ENCODE peak calls at places on chromosomes 16 and 17, in ten cellular contexts. One of them, this sample, is unnamed.

GRCh38 chr16:87576191-87576590 is 26.1 kb upstream of the JPH3 start:
- DNase-seq in dorsolateral prefrontal cortex: no peak
- DNase-seq in NCI-H748 treated with DMSO at 0.1 percent for 48 hours: no peak
- DNase-seq in mucosa of descending colon: no peak
- DNase-seq in posterior cingulate gyrus: no peak
- DNase-seq in hepatic stellate cell: no peak
- DNase-seq in C1 segment of cervical spinal cord: no peak
- DNase-seq in EH: no peak
- DNase-seq in AG09309: no peak
- DNase-seq in GOT3: no peak
- DNase-seq in this sample: no peak

GRCh38 chr17:72952220-72952619 is 140.3 kb downstream of the SLC39A11 start:
- DNase-seq in dorsolateral prefrontal cortex: peak; percentile 18
- DNase-seq in NCI-H748 treated with DMSO at 0.1 percent for 48 hours: no peak
- DNase-seq in mucosa of descending colon: no peak
- DNase-seq in posterior cingulate gyrus: no peak
- DNase-seq in hepatic stellate cell: no peak
- DNase-seq in C1 segment of cervical spinal cord: no peak
- DNase-seq in EH: no peak
- DNase-seq in AG09309: no peak
- DNase-seq in GOT3: no peak
- DNase-seq in this sample: no peak

GRCh38 chr16:13390093-13390985 is 488.9 kb downstream of the SHISA9 start:
- DNase-seq in dorsolateral prefrontal cortex: no peak
- DNase-seq in NCI-H748 treated with DMSO at 0.1 percent for 48 hours: no peak
- DNase-seq in mucosa of descending colon: no peak
- DNase-seq in posterior cingulate gyrus: no peak
- DNase-seq in hepatic stellate cell: no peak
- DNase-seq in C1 segment of cervical spinal cord: no peak
- DNase-seq in EH: no peak
- DNase-seq in AG09309: no peak
- DNase-seq in GOT3: no peak
- DNase-seq in this sample: no peak

GRCh38 chr17:81412490-81413093 is 17.3 kb downstream of the BAHCC1 start:
- DNase-seq in dorsolateral prefrontal cortex: no peak
- DNase-seq in NCI-H748 treated with DMSO at 0.1 percent for 48 hours: no peak
- DNase-seq in mucosa of descending colon: no peak
- DNase-seq in posterior cingulate gyrus: no peak
- DNase-seq in hepatic stellate cell: no peak
- DNase-seq in C1 segment of cervical spinal cord: no peak
- DNase-seq in EH: no peak
- DNase-seq in AG09309: no peak
- DNase-seq in GOT3: no peak
- DNase-seq in this sample: no peak

GRCh38 chr16:83689385-83689831 is 118.4 kb upstream of the HSBP1 start:
- DNase-seq in dorsolateral prefrontal cortex: no peak
- DNase-seq in NCI-H748 treated with DMSO at 0.1 percent for 48 hours: no peak
- DNase-seq in mucosa of descending colon: no peak
- DNase-seq in posterior cingulate gyrus: no peak
- DNase-seq in hepatic stellate cell: peak; percentile 66
- DNase-seq in C1 segment of cervical spinal cord: no peak
- DNase-seq in EH: peak; percentile 98
- DNase-seq in AG09309: peak; percentile 97
- DNase-seq in GOT3: no peak
- DNase-seq in this sample: peak; percentile 85

GRCh38 chr16:66620419-66620775 is 15.9 kb downstream of the CMTM3 start:
- DNase-seq in dorsolateral prefrontal cortex: no peak
- DNase-seq in NCI-H748 treated with DMSO at 0.1 percent for 48 hours: no peak
- DNase-seq in mucosa of descending colon: no peak
- DNase-seq in posterior cingulate gyrus: no peak
- DNase-seq in hepatic stellate cell: no peak
- DNase-seq in C1 segment of cervical spinal cord: no peak
- DNase-seq in EH: no peak
- DNase-seq in AG09309: no peak
- DNase-seq in GOT3: no peak
- DNase-seq in this sample: no peak

GRCh38 chr17:27560668-27561067 is 70.3 kb upstream of the LGALS9 start:
- DNase-seq in dorsolateral prefrontal cortex: no peak
- DNase-seq in NCI-H748 treated with DMSO at 0.1 percent for 48 hours: no peak
- DNase-seq in mucosa of descending colon: peak; percentile 56
- DNase-seq in posterior cingulate gyrus: no peak
- DNase-seq in hepatic stellate cell: no peak
- DNase-seq in C1 segment of cervical spinal cord: no peak
- DNase-seq in EH: no peak
- DNase-seq in AG09309: no peak
- DNase-seq in GOT3: no peak
- DNase-seq in this sample: no peak

GRCh38 chr17:65559802-65560627 is 1.4 kb downstream of the AXIN2 start:
- DNase-seq in dorsolateral prefrontal cortex: no peak
- DNase-seq in NCI-H748 treated with DMSO at 0.1 percent for 48 hours: peak; percentile 20
- DNase-seq in mucosa of descending colon: peak; percentile 39
- DNase-seq in posterior cingulate gyrus: no peak
- DNase-seq in hepatic stellate cell: peak; percentile 49
- DNase-seq in C1 segment of cervical spinal cord: no peak
- DNase-seq in EH: no peak
- DNase-seq in AG09309: no peak
- DNase-seq in GOT3: no peak
- DNase-seq in this sample: no peak

GRCh38 chr16:75550211-75550662 is 5.8 kb downstream of the TMEM231 start:
- DNase-seq in dorsolateral prefrontal cortex: peak; percentile 74
- DNase-seq in NCI-H748 treated with DMSO at 0.1 percent for 48 hours: no peak
- DNase-seq in mucosa of descending colon: peak; percentile 85
- DNase-seq in posterior cingulate gyrus: peak; percentile 35
- DNase-seq in hepatic stellate cell: peak; percentile 27
- DNase-seq in C1 segment of cervical spinal cord: peak; percentile 59
- DNase-seq in EH: peak; percentile 37
- DNase-seq in AG09309: no peak
- DNase-seq in GOT3: no peak
- DNase-seq in this sample: peak; percentile 63

GRCh38 chr16:27495191-27495590 is 54.5 kb downstream of the GTF3C1 start:
- DNase-seq in dorsolateral prefrontal cortex: peak; percentile 67
- DNase-seq in NCI-H748 treated with DMSO at 0.1 percent for 48 hours: no peak
- DNase-seq in mucosa of descending colon: peak; percentile 7
- DNase-seq in posterior cingulate gyrus: no peak
- DNase-seq in hepatic stellate cell: no peak
- DNase-seq in C1 segment of cervical spinal cord: no peak
- DNase-seq in EH: peak; percentile 93
- DNase-seq in AG09309: no peak
- DNase-seq in GOT3: no peak
- DNase-seq in this sample: no peak

GRCh38 chr17:5080591-5080990 is 2.3 kb downstream of the ZFP3 start:
- DNase-seq in dorsolateral prefrontal cortex: no peak
- DNase-seq in NCI-H748 treated with DMSO at 0.1 percent for 48 hours: no peak
- DNase-seq in mucosa of descending colon: no peak
- DNase-seq in posterior cingulate gyrus: no peak
- DNase-seq in hepatic stellate cell: no peak
- DNase-seq in C1 segment of cervical spinal cord: no peak
- DNase-seq in EH: no peak
- DNase-seq in AG09309: no peak
- DNase-seq in GOT3: no peak
- DNase-seq in this sample: no peak

GRCh38 chr17:68950725-68951124 is 4.5 kb downstream of the ABCA8 start:
- DNase-seq in dorsolateral prefrontal cortex: no peak
- DNase-seq in NCI-H748 treated with DMSO at 0.1 percent for 48 hours: no peak
- DNase-seq in mucosa of descending colon: no peak
- DNase-seq in posterior cingulate gyrus: no peak
- DNase-seq in hepatic stellate cell: no peak
- DNase-seq in C1 segment of cervical spinal cord: no peak
- DNase-seq in EH: no peak
- DNase-seq in AG09309: no peak
- DNase-seq in GOT3: no peak
- DNase-seq in this sample: no peak

GRCh38 chr17:18121201-18121600 is 12.6 kb downstream of the MYO15A start:
- DNase-seq in dorsolateral prefrontal cortex: no peak
- DNase-seq in NCI-H748 treated with DMSO at 0.1 percent for 48 hours: no peak
- DNase-seq in mucosa of descending colon: no peak
- DNase-seq in posterior cingulate gyrus: no peak
- DNase-seq in hepatic stellate cell: no peak
- DNase-seq in C1 segment of cervical spinal cord: no peak
- DNase-seq in EH: no peak
- DNase-seq in AG09309: no peak
- DNase-seq in GOT3: no peak
- DNase-seq in this sample: no peak

GRCh38 chr16:66254751-66255150 is 111.7 kb upstream of the CDH5 start:
- DNase-seq in dorsolateral prefrontal cortex: no peak
- DNase-seq in NCI-H748 treated with DMSO at 0.1 percent for 48 hours: no peak
- DNase-seq in mucosa of descending colon: no peak
- DNase-seq in posterior cingulate gyrus: no peak
- DNase-seq in hepatic stellate cell: no peak
- DNase-seq in C1 segment of cervical spinal cord: no peak
- DNase-seq in EH: peak; percentile 42
- DNase-seq in AG09309: no peak
- DNase-seq in GOT3: no peak
- DNase-seq in this sample: no peak

GRCh38 chr17:74822329-74823175 is 37.1 kb downstream of the GRIN2C start:
- DNase-seq in dorsolateral prefrontal cortex: no peak
- DNase-seq in NCI-H748 treated with DMSO at 0.1 percent for 48 hours: no peak
- DNase-seq in mucosa of descending colon: no peak
- DNase-seq in posterior cingulate gyrus: no peak
- DNase-seq in hepatic stellate cell: no peak
- DNase-seq in C1 segment of cervical spinal cord: peak; percentile 45
- DNase-seq in EH: no peak
- DNase-seq in AG09309: no peak
- DNase-seq in GOT3: no peak
- DNase-seq in this sample: no peak

GRCh38 chr17:77445908-77446535 is 305.3 kb downstream of the SEC14L1 start:
- DNase-seq in dorsolateral prefrontal cortex: no peak
- DNase-seq in NCI-H748 treated with DMSO at 0.1 percent for 48 hours: no peak
- DNase-seq in mucosa of descending colon: peak; percentile 78
- DNase-seq in posterior cingulate gyrus: no peak
- DNase-seq in hepatic stellate cell: no peak
- DNase-seq in C1 segment of cervical spinal cord: no peak
- DNase-seq in EH: no peak
- DNase-seq in AG09309: no peak
- DNase-seq in GOT3: no peak
- DNase-seq in this sample: peak; percentile 45

GRCh38 chr17:70622382-70623260 is 453.3 kb downstream of the KCNJ2 start:
- DNase-seq in dorsolateral prefrontal cortex: peak; percentile 14
- DNase-seq in NCI-H748 treated with DMSO at 0.1 percent for 48 hours: peak; percentile 70
- DNase-seq in mucosa of descending colon: peak; percentile 70
- DNase-seq in posterior cingulate gyrus: peak; percentile 82
- DNase-seq in hepatic stellate cell: no peak
- DNase-seq in C1 segment of cervical spinal cord: peak; percentile 23
- DNase-seq in EH: no peak
- DNase-seq in AG09309: no peak
- DNase-seq in GOT3: no peak
- DNase-seq in this sample: peak; percentile 15

GRCh38 chr17:27494192-27495091 is 38.2 kb downstream of the KSR1 start:
- DNase-seq in dorsolateral prefrontal cortex: peak; percentile 64
- DNase-seq in NCI-H748 treated with DMSO at 0.1 percent for 48 hours: no peak
- DNase-seq in mucosa of descending colon: peak; percentile 88
- DNase-seq in posterior cingulate gyrus: peak; percentile 53
- DNase-seq in hepatic stellate cell: no peak
- DNase-seq in C1 segment of cervical spinal cord: no peak
- DNase-seq in EH: peak; percentile 41
- DNase-seq in AG09309: peak; percentile 5
- DNase-seq in GOT3: no peak
- DNase-seq in this sample: no peak

GRCh38 chr17:66438101-66438500 is 135.7 kb downstream of the PRKCA start:
- DNase-seq in dorsolateral prefrontal cortex: no peak
- DNase-seq in NCI-H748 treated with DMSO at 0.1 percent for 48 hours: no peak
- DNase-seq in mucosa of descending colon: no peak
- DNase-seq in posterior cingulate gyrus: no peak
- DNase-seq in hepatic stellate cell: no peak
- DNase-seq in C1 segment of cervical spinal cord: no peak
- DNase-seq in EH: no peak
- DNase-seq in AG09309: no peak
- DNase-seq in GOT3: no peak
- DNase-seq in this sample: no peak

GRCh38 chr17:50904522-50905459 is 38.6 kb upstream of the TOB1 start:
- DNase-seq in dorsolateral prefrontal cortex: peak; percentile 65
- DNase-seq in NCI-H748 treated with DMSO at 0.1 percent for 48 hours: no peak
- DNase-seq in mucosa of descending colon: peak; percentile 54
- DNase-seq in posterior cingulate gyrus: peak; percentile 25
- DNase-seq in hepatic stellate cell: peak; percentile 22
- DNase-seq in C1 segment of cervical spinal cord: peak; percentile 72
- DNase-seq in EH: peak; percentile 13
- DNase-seq in AG09309: no peak
- DNase-seq in GOT3: no peak
- DNase-seq in this sample: no peak

GRCh38 chr16:13324861-13325260 is 423.5 kb downstream of the SHISA9 start:
- DNase-seq in dorsolateral prefrontal cortex: no peak
- DNase-seq in NCI-H748 treated with DMSO at 0.1 percent for 48 hours: no peak
- DNase-seq in mucosa of descending colon: no peak
- DNase-seq in posterior cingulate gyrus: no peak
- DNase-seq in hepatic stellate cell: no peak
- DNase-seq in C1 segment of cervical spinal cord: no peak
- DNase-seq in EH: no peak
- DNase-seq in AG09309: no peak
- DNase-seq in GOT3: no peak
- DNase-seq in this sample: no peak

GRCh38 chr17:63480826-63481487 is 4.1 kb downstream of the ACE start:
- DNase-seq in dorsolateral prefrontal cortex: no peak
- DNase-seq in NCI-H748 treated with DMSO at 0.1 percent for 48 hours: no peak
- DNase-seq in mucosa of descending colon: no peak
- DNase-seq in posterior cingulate gyrus: no peak
- DNase-seq in hepatic stellate cell: no peak
- DNase-seq in C1 segment of cervical spinal cord: no peak
- DNase-seq in EH: no peak
- DNase-seq in AG09309: no peak
- DNase-seq in GOT3: no peak
- DNase-seq in this sample: no peak

GRCh38 chr17:41098042-41098441 is at the start of gene KRTAP4-8:
- DNase-seq in dorsolateral prefrontal cortex: no peak
- DNase-seq in NCI-H748 treated with DMSO at 0.1 percent for 48 hours: no peak
- DNase-seq in mucosa of descending colon: no peak
- DNase-seq in posterior cingulate gyrus: no peak
- DNase-seq in hepatic stellate cell: no peak
- DNase-seq in C1 segment of cervical spinal cord: no peak
- DNase-seq in EH: no peak
- DNase-seq in AG09309: no peak
- DNase-seq in GOT3: no peak
- DNase-seq in this sample: no peak

This sample was measured in brain microvascular endothelial cell.